ENCODE peak calls at places on chromosomes 4 and X, in eight cellular contexts. One of them, this sample, is unnamed.

GRCh38 chrX:134718329-134719317 is 60.4 kb upstream of the PLAC1 start:
- DNase-seq in ovary: no peak
- DNase-seq in CD8-positive, alpha-beta T cell: no peak
- DNase-seq in mesendoderm: peak
- DNase-seq in heart right ventricle: peak
- DNase-seq in colonic mucosa: no peak
- DNase-seq in H9: no peak
- DNase-seq in substantia nigra: no peak
- DNase-seq in this sample: peak

GRCh38 chr4:88008133-88008621 is 742 bp downstream of the PKD2 start:
- DNase-seq in H9: peak
- DNase-seq in CD8-positive, alpha-beta T cell: no peak
- DNase-seq in heart right ventricle: peak
- DNase-seq in colonic mucosa: peak
- DNase-seq in substantia nigra: peak
- DNase-seq in ovary: peak
- DNase-seq in mesendoderm: peak
- DNase-seq in this sample: peak

GRCh38 chr4:56410247-56410646 is 23.0 kb upstream of the AASDH start:
- DNase-seq in H9: peak
- DNase-seq in CD8-positive, alpha-beta T cell: no peak
- DNase-seq in substantia nigra: no peak
- DNase-seq in mesendoderm: peak
- DNase-seq in heart right ventricle: peak
- DNase-seq in ovary: no peak
- DNase-seq in colonic mucosa: peak
- DNase-seq in this sample: peak

GRCh38 chrX:151870603-151871002 is 42.1 kb upstream of the MAGEA4 start:
- DNase-seq in substantia nigra: no peak
- DNase-seq in heart right ventricle: no peak
- DNase-seq in colonic mucosa: no peak
- DNase-seq in ovary: no peak
- DNase-seq in mesendoderm: peak
- DNase-seq in H9: no peak
- DNase-seq in CD8-positive, alpha-beta T cell: no peak
- DNase-seq in this sample: peak

GRCh38 chr4:2694691-2695090 is 61.4 kb downstream of the TNIP2 start:
- DNase-seq in mesendoderm: no peak
- DNase-seq in substantia nigra: no peak
- DNase-seq in CD8-positive, alpha-beta T cell: no peak
- DNase-seq in colonic mucosa: no peak
- DNase-seq in heart right ventricle: no peak
- DNase-seq in H9: no peak
- DNase-seq in ovary: no peak
- DNase-seq in this sample: peak

GRCh38 chr4:127579821-127580220 is 52.9 kb upstream of the INTU start:
- DNase-seq in colonic mucosa: no peak
- DNase-seq in H9: no peak
- DNase-seq in heart right ventricle: no peak
- DNase-seq in substantia nigra: no peak
- DNase-seq in ovary: no peak
- DNase-seq in CD8-positive, alpha-beta T cell: no peak
- DNase-seq in mesendoderm: no peak
- DNase-seq in this sample: no peak

GRCh38 chrX:46837543-46838481 is 969 bp downstream of the RP2 start:
- DNase-seq in H9: no peak
- DNase-seq in heart right ventricle: no peak
- DNase-seq in ovary: no peak
- DNase-seq in substantia nigra: no peak
- DNase-seq in CD8-positive, alpha-beta T cell: no peak
- DNase-seq in mesendoderm: no peak
- DNase-seq in colonic mucosa: no peak
- DNase-seq in this sample: peak

GRCh38 chrX:154542723-154543424 is 3.8 kb downstream of the G6PD start:
- DNase-seq in mesendoderm: no peak
- DNase-seq in heart right ventricle: no peak
- DNase-seq in H9: no peak
- DNase-seq in CD8-positive, alpha-beta T cell: peak
- DNase-seq in substantia nigra: no peak
- DNase-seq in colonic mucosa: no peak
- DNase-seq in ovary: no peak
- DNase-seq in this sample: no peak

GRCh38 chr4:139024686-139025085 is 9.1 kb downstream of the NOCT start:
- DNase-seq in substantia nigra: no peak
- DNase-seq in H9: no peak
- DNase-seq in ovary: no peak
- DNase-seq in heart right ventricle: no peak
- DNase-seq in CD8-positive, alpha-beta T cell: no peak
- DNase-seq in colonic mucosa: no peak
- DNase-seq in mesendoderm: no peak
- DNase-seq in this sample: no peak

GRCh38 chrX:151151668-151152267 is 24.6 kb upstream of the GPR50 start:
- DNase-seq in substantia nigra: no peak
- DNase-seq in colonic mucosa: peak
- DNase-seq in H9: peak
- DNase-seq in CD8-positive, alpha-beta T cell: peak
- DNase-seq in ovary: no peak
- DNase-seq in heart right ventricle: peak
- DNase-seq in mesendoderm: peak
- DNase-seq in this sample: peak

GRCh38 chr4:77194989-77195388 is 38.0 kb downstream of the CCNG2 start:
- DNase-seq in ovary: no peak
- DNase-seq in colonic mucosa: no peak
- DNase-seq in CD8-positive, alpha-beta T cell: no peak
- DNase-seq in substantia nigra: no peak
- DNase-seq in H9: no peak
- DNase-seq in mesendoderm: no peak
- DNase-seq in heart right ventricle: no peak
- DNase-seq in this sample: no peak

GRCh38 chr4:3807861-3808521 is 41.8 kb downstream of the ADRA2C start:
- DNase-seq in colonic mucosa: no peak
- DNase-seq in CD8-positive, alpha-beta T cell: no peak
- DNase-seq in mesendoderm: peak
- DNase-seq in heart right ventricle: no peak
- DNase-seq in substantia nigra: no peak
- DNase-seq in H9: no peak
- DNase-seq in ovary: no peak
- DNase-seq in this sample: no peak

GRCh38 chr4:113008726-113009125 is 40.7 kb upstream of the ANK2 start:
- DNase-seq in heart right ventricle: no peak
- DNase-seq in CD8-positive, alpha-beta T cell: no peak
- DNase-seq in H9: no peak
- DNase-seq in colonic mucosa: no peak
- DNase-seq in ovary: no peak
- DNase-seq in mesendoderm: no peak
- DNase-seq in substantia nigra: no peak
- DNase-seq in this sample: no peak

GRCh38 chr4:103754844-103755243 is 35.1 kb upstream of the TACR3 start:
- DNase-seq in CD8-positive, alpha-beta T cell: no peak
- DNase-seq in ovary: no peak
- DNase-seq in H9: no peak
- DNase-seq in mesendoderm: peak
- DNase-seq in colonic mucosa: no peak
- DNase-seq in substantia nigra: no peak
- DNase-seq in heart right ventricle: no peak
- DNase-seq in this sample: no peak

GRCh38 chr4:29553842-29554241 is 1166.3 kb upstream of the PCDH7 start:
- DNase-seq in heart right ventricle: no peak
- DNase-seq in ovary: no peak
- DNase-seq in mesendoderm: no peak
- DNase-seq in substantia nigra: no peak
- DNase-seq in colonic mucosa: no peak
- DNase-seq in H9: no peak
- DNase-seq in CD8-positive, alpha-beta T cell: no peak
- DNase-seq in this sample: no peak

GRCh38 chr4:151417164-151417571 is 8.2 kb downstream of the FHIP1A start:
- DNase-seq in substantia nigra: no peak
- DNase-seq in colonic mucosa: no peak
- DNase-seq in CD8-positive, alpha-beta T cell: no peak
- DNase-seq in ovary: no peak
- DNase-seq in H9: no peak
- DNase-seq in mesendoderm: peak
- DNase-seq in heart right ventricle: no peak
- DNase-seq in this sample: no peak

GRCh38 chr4:29073571-29073970 is 1646.6 kb upstream of the PCDH7 start:
- DNase-seq in heart right ventricle: no peak
- DNase-seq in H9: no peak
- DNase-seq in substantia nigra: no peak
- DNase-seq in CD8-positive, alpha-beta T cell: no peak
- DNase-seq in mesendoderm: peak
- DNase-seq in colonic mucosa: no peak
- DNase-seq in ovary: no peak
- DNase-seq in this sample: no peak

GRCh38 chr4:7980036-7980435 is 40.4 kb upstream of the AFAP1 start:
- DNase-seq in colonic mucosa: no peak
- DNase-seq in CD8-positive, alpha-beta T cell: no peak
- DNase-seq in heart right ventricle: no peak
- DNase-seq in H9: no peak
- DNase-seq in substantia nigra: no peak
- DNase-seq in ovary: no peak
- DNase-seq in mesendoderm: no peak
- DNase-seq in this sample: no peak

GRCh38 chr4:25402521-25402920 is 25.5 kb downstream of the ANAPC4 start:
- DNase-seq in H9: no peak
- DNase-seq in mesendoderm: no peak
- DNase-seq in CD8-positive, alpha-beta T cell: no peak
- DNase-seq in ovary: no peak
- DNase-seq in colonic mucosa: no peak
- DNase-seq in heart right ventricle: no peak
- DNase-seq in substantia nigra: no peak
- DNase-seq in this sample: no peak

GRCh38 chrX:28391528-28391927 is 195.7 kb upstream of the IL1RAPL1 start:
- DNase-seq in ovary: no peak
- DNase-seq in H9: no peak
- DNase-seq in colonic mucosa: no peak
- DNase-seq in substantia nigra: no peak
- DNase-seq in heart right ventricle: no peak
- DNase-seq in mesendoderm: no peak
- DNase-seq in CD8-positive, alpha-beta T cell: no peak
- DNase-seq in this sample: no peak

GRCh38 chr4:113675731-113676707 is 85.5 kb downstream of the CAMK2D start:
- DNase-seq in H9: no peak
- DNase-seq in colonic mucosa: no peak
- DNase-seq in substantia nigra: no peak
- DNase-seq in CD8-positive, alpha-beta T cell: no peak
- DNase-seq in mesendoderm: no peak
- DNase-seq in ovary: no peak
- DNase-seq in heart right ventricle: no peak
- DNase-seq in this sample: no peak

GRCh38 chr4:74654230-74654681 is 140.1 kb downstream of the BTC start:
- DNase-seq in CD8-positive, alpha-beta T cell: no peak
- DNase-seq in colonic mucosa: peak
- DNase-seq in mesendoderm: no peak
- DNase-seq in substantia nigra: no peak
- DNase-seq in heart right ventricle: no peak
- DNase-seq in H9: no peak
- DNase-seq in ovary: no peak
- DNase-seq in this sample: no peak
- H3K27ac ChIP-seq in CD8-positive, alpha-beta T cell: no peak
- H3K27ac ChIP-seq in colonic mucosa: no peak
- H3K27ac ChIP-seq in mesendoderm: no peak
- H3K27ac ChIP-seq in substantia nigra: no peak
- H3K27ac ChIP-seq in heart right ventricle: no peak
- H3K27ac ChIP-seq in H9: no peak
- H3K27ac ChIP-seq in ovary: no peak
- H3K27ac ChIP-seq in this sample: no peak

DNA sequence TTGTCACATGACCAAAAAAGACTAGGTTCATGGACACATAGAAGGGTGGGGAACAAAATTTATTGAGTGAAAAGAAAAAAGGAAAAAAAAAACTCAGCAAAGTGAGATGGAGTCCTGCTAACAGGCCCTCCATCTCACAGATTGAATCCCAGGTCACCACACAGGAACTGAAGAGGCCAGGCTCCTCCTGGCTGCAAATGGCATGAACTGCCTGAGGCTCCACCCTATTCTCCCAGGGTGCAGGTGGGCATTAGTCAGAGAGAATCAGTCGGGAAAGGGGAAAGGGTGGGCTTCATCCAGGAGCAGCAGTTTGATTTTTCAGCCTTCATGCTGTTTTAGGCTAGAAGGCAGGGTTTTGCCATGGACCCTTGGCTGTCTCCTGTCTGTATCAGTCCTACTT is 128.5 kb upstream of the GRID2 start:
- DNase-seq in CD8-positive, alpha-beta T cell: no peak
- DNase-seq in substantia nigra: no peak
- DNase-seq in heart right ventricle: no peak
- DNase-seq in ovary: no peak
- DNase-seq in H9: peak
- DNase-seq in colonic mucosa: no peak
- DNase-seq in mesendoderm: peak
- DNase-seq in this sample: no peak
- H3K27ac ChIP-seq in CD8-positive, alpha-beta T cell: no peak
- H3K27ac ChIP-seq in substantia nigra: no peak
- H3K27ac ChIP-seq in heart right ventricle: no peak
- H3K27ac ChIP-seq in ovary: no peak
- H3K27ac ChIP-seq in H9: no peak
- H3K27ac ChIP-seq in colonic mucosa: no peak
- H3K27ac ChIP-seq in mesendoderm: no peak
- H3K27ac ChIP-seq in this sample: no peak

GRCh38 chr4:95445251-95445650 is 103.5 kb downstream of the UNC5C start:
- DNase-seq in heart right ventricle: no peak
- DNase-seq in substantia nigra: no peak
- DNase-seq in CD8-positive, alpha-beta T cell: no peak
- DNase-seq in mesendoderm: no peak
- DNase-seq in H9: no peak
- DNase-seq in colonic mucosa: no peak
- DNase-seq in ovary: no peak
- DNase-seq in this sample: no peak
- H3K27ac ChIP-seq in heart right ventricle: no peak
- H3K27ac ChIP-seq in substantia nigra: peak
- H3K27ac ChIP-seq in CD8-positive, alpha-beta T cell: no peak
- H3K27ac ChIP-seq in mesendoderm: no peak
- H3K27ac ChIP-seq in H9: no peak
- H3K27ac ChIP-seq in colonic mucosa: no peak
- H3K27ac ChIP-seq in ovary: no peak
- H3K27ac ChIP-seq in this sample: no peak

GRCh38 chr4:41181037-41181436 is 33.3 kb downstream of the APBB2 start:
- DNase-seq in substantia nigra: no peak
- DNase-seq in heart right ventricle: no peak
- DNase-seq in mesendoderm: no peak
- DNase-seq in H9: no peak
- DNase-seq in colonic mucosa: no peak
- DNase-seq in ovary: no peak
- DNase-seq in CD8-positive, alpha-beta T cell: no peak
- DNase-seq in this sample: no peak

GRCh38 chr4:41177016-41177415 is 37.3 kb downstream of the APBB2 start:
- DNase-seq in substantia nigra: no peak
- DNase-seq in ovary: no peak
- DNase-seq in mesendoderm: no peak
- DNase-seq in colonic mucosa: no peak
- DNase-seq in CD8-positive, alpha-beta T cell: no peak
- DNase-seq in heart right ventricle: no peak
- DNase-seq in H9: no peak
- DNase-seq in this sample: no peak

GRCh38 chr4:41178372-41179085 is 35.8 kb downstream of the APBB2 start:
- DNase-seq in colonic mucosa: no peak
- DNase-seq in mesendoderm: no peak
- DNase-seq in ovary: no peak
- DNase-seq in CD8-positive, alpha-beta T cell: no peak
- DNase-seq in heart right ventricle: no peak
- DNase-seq in H9: no peak
- DNase-seq in substantia nigra: no peak
- DNase-seq in this sample: no peak

GRCh38 chr4:41176357-41176756 is 38.0 kb downstream of the APBB2 start:
- DNase-seq in colonic mucosa: no peak
- DNase-seq in ovary: no peak
- DNase-seq in substantia nigra: no peak
- DNase-seq in heart right ventricle: no peak
- DNase-seq in mesendoderm: no peak
- DNase-seq in CD8-positive, alpha-beta T cell: no peak
- DNase-seq in H9: no peak
- DNase-seq in this sample: peak

GRCh38 chr4:41179086-41179374 is 35.3 kb downstream of the APBB2 start:
- DNase-seq in H9: no peak
- DNase-seq in substantia nigra: no peak
- DNase-seq in colonic mucosa: no peak
- DNase-seq in CD8-positive, alpha-beta T cell: no peak
- DNase-seq in heart right ventricle: no peak
- DNase-seq in mesendoderm: no peak
- DNase-seq in ovary: no peak
- DNase-seq in this sample: no peak
- H3K27ac ChIP-seq in H9: no peak
- H3K27ac ChIP-seq in substantia nigra: peak
- H3K27ac ChIP-seq in colonic mucosa: no peak
- H3K27ac ChIP-seq in CD8-positive, alpha-beta T cell: no peak
- H3K27ac ChIP-seq in heart right ventricle: no peak
- H3K27ac ChIP-seq in mesendoderm: no peak
- H3K27ac ChIP-seq in ovary: no peak
- H3K27ac ChIP-seq in this sample: no peak